ENCODE peak calls at places on chromosomes 6 and 20, in six cellular contexts. Q is tibial nerve, R is esophagus squamous epithelium, L is psoas muscle, W is ascending aorta, Y is heart left ventricle. F is an unnamed sample.

GRCh38 chr20:51059862-51060261 is 37.0 kb upstream of the KCNG1 start:
- DNase-seq in Q (no peak), L (no peak), Y (no peak), W (no peak), R (no peak), F (no peak)

GRCh38 chr6:121682666-121683065 is 247.2 kb downstream of the GJA1 start:
- DNase-seq in L (no peak), Y (no peak), W (no peak), R (no peak), Q (no peak), F (no peak)

GRCh38 chr6:138973481-138974140 is 14.4 kb downstream of the REPS1 start:
- DNase-seq in R (no peak), Q (no peak), W (no peak), L (no peak), Y (no peak), F (no peak)

GRCh38 chr6:38603966-38604365 is 35.8 kb downstream of the BTBD9 start:
- DNase-seq in Y (no peak), W (no peak), L (no peak), R (no peak), Q (no peak), F (no peak)

GRCh38 chr6:139853302-139853992 is 479.0 kb upstream of the CITED2 start:
- DNase-seq in Q (no peak), L (no peak), R (no peak), W (no peak), Y (no peak), F (no peak)

GRCh38 chr20:43536817-43537440 is 21.9 kb upstream of the SGK2 start:
- DNase-seq in W (no peak), Y (no peak), Q (no peak), R (no peak), L (no peak), F (no peak)

GRCh38 chr6:50077385-50077784 is 27.7 kb upstream of the DEFB112 start:
- DNase-seq in W (no peak), Q (no peak), R (no peak), L (no peak), Y (no peak), F (no peak)

GRCh38 chr6:7544597-7544996 is 3.1 kb downstream of the DSP start:
- DNase-seq in W (no peak), R (no peak), Q (no peak), Y (no peak), L (no peak), F (no peak)

GRCh38 chr6:161486326-161486725 is 212.5 kb upstream of the AGPAT4 start:
- DNase-seq in R (no peak), L (peak), Y (peak), Q (no peak), W (no peak), F (peak)

DNA sequence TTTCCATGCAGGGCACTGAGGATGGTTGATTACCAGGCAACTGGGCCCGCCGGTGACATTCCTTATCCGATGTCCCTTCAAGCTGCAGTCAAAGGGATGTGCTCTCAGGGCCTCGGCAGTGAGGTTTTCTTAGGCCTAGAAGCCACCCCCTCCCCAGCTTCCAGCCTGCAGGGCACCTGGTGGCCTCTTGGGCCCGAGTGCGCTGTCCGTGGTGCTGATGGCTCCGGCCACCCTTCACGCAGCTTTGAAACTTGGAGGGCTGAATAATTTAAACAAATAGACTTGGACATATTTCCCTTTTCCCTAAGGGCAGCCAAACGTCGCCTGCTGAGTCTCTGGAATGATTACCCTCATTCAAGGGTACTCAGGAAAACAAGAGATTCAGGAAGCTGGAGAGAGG is 8.9 kb upstream of the MLN start:
- DNase-seq in W (no peak), R (no peak), Y (peak), L (no peak), Q (no peak), F (peak)
- TF ChIP-seq CTCF in W (no peak), R (peak), Y (peak), L (peak), Q (no peak), F (no peak)

DNA sequence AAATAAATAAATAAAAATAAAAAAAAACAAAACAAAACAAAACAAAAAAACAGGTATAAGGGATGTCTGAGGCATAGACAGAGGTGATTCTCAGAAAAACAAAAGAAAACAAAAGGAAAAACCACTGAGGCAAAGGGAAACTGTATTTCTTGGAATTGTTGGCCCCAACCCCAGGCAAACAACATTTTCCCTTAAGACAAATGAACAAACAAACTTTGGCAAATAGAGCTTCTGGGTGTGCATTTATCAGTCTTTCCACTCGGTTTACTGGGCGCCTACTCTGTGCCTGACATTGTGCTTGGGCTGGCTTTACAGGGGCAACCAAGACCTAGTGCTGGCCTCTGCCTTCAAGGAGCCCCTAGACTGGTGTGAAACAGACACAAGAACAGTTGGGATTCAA is 33.7 kb upstream of the IER3 start:
- DNase-seq in W (no peak), R (no peak), L (no peak), Y (no peak), Q (no peak), F (no peak)
- H3K27ac ChIP-seq in W (peak), R (no peak), L (no peak), Y (peak), Q (peak), F (peak)

DNA sequence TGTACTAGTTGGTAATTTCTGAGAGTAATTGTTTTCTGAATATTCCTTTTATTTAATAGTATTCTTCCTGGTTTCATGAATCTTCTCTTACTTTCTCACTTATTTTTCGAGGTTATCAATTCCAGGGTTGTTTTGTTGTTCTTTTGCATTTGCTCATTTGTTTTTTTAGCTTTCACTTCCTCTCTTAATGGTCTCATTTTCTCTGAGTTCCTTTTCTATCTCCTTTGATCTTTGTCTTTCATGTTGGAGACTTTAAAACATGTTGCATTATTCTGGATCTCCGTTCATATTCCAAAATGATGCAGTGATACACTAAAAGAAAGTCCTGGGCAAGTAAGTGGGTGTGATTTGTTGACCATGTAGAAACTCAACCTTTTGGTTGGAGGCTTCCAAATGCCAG is 345.3 kb upstream of the SLC35B3 start:
- DNase-seq in L (no peak), Q (no peak), W (no peak), R (no peak), Y (no peak), F (no peak)
- TF ChIP-seq CTCF in L (no peak), Q (no peak), W (no peak), R (no peak), Y (no peak), F (no peak)

GRCh38 chr6:27829453-27830211 is 82.6 kb downstream of the OR2B2 start:
- DNase-seq in L (no peak), W (no peak), Q (no peak), Y (no peak), R (no peak), F (no peak)
- H3K27ac ChIP-seq in L (no peak), W (no peak), Q (peak), Y (no peak), R (peak), F (peak)

DNA sequence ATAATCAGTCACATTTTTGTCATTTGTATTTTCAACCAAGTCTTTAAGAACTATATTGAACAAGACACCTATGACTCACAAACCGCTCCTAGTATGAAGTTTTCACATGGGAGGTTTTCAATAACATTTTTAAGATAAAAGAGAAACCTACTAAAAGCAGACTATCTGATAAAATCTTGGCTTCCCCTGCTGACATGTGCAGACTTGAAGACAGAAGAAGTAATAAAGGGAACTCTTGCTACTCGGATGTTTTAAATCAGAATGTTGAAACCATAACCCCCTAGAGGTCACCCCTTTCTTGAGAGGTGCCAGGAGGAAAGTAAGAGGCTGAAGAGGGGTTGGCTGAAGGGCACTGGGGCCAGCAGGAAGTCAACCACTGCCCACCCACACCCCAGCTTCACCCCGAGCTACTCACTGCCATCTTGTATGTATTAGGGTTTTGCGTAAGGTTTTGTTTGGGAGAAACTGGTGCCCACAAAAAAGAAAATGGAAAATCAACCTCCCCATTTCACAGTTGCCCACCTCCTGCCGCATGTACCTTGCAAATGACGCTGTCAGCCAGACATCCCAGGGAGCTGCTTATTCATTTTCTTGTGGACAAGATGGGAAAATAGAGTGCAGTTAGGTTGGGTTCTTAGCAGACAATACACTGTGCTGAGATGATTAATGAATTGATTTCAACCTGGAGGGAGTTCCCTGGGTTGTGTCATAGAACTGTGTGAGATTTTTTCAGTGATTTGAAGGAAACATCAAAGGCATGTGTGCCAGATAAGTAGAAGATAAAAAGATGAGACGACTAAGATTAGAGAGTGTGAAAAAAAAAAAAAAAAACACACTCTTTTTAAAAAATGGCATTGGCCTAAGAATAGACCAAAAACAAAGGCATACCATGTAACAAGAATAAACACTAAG is 83.2 kb upstream of the TAB2 start:
- DNase-seq in R (no peak), L (no peak), Q (no peak), W (no peak), Y (no peak), F (peak)
- TF ChIP-seq CTCF in R (no peak), L (no peak), Q (no peak), W (no peak), Y (no peak), F (no peak)

DNA sequence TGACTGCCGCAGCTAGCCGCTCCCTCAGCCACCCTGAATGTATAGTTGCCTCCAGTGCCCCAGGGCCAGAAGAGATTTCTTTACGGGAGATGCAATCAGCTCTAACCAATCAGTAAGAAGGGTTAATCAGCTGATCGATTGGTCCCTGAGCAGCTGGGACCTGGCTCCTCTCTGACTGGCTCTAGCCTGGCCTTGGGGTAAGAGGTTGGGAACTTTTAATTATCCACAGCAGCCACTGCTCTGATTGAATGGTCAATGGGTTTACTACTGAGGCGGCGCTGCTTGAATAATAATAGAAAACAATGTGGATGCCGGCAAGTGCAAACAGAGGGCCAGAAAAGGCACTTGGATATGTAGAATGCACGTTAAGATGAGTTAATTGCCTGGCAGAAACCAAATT is 99.8 kb downstream of the TFAP2A start:
- DNase-seq in Q (no peak), W (no peak), R (no peak), L (no peak), Y (no peak), F (no peak)
- H3K27ac ChIP-seq in Q (peak), W (no peak), R (peak), L (no peak), Y (no peak), F (no peak)

GRCh38 chr6:3669916-3670315 is 81.6 kb downstream of the PXDC1 start:
- DNase-seq in Q (no peak), R (no peak), W (no peak), Y (no peak), L (no peak), F (no peak)

GRCh38 chr6:3665608-3666007 is 85.9 kb downstream of the PXDC1 start:
- DNase-seq in L (no peak), R (no peak), W (no peak), Y (no peak), Q (no peak), F (no peak)

GRCh38 chr6:3671382-3671781 is 80.1 kb downstream of the PXDC1 start:
- DNase-seq in Y (no peak), Q (no peak), W (no peak), L (no peak), R (no peak), F (no peak)
- TF ChIP-seq CTCF in Y (no peak), Q (no peak), W (no peak), L (no peak), R (no peak), F (no peak)

GRCh38 chr6:82015526-82015925 is 232.0 kb downstream of the IBTK start:
- DNase-seq in W (no peak), R (no peak), Y (no peak), Q (no peak), L (no peak), F (no peak)

GRCh38 chr6:82013561-82014275 is 233.8 kb downstream of the IBTK start:
- DNase-seq in W (peak), R (no peak), Y (peak), Q (peak), L (no peak), F (peak)

GRCh38 chr6:82017773-82018172 is 229.8 kb downstream of the IBTK start:
- DNase-seq in Q (no peak), R (no peak), W (no peak), L (no peak), Y (no peak), F (no peak)

GRCh38 chr6:82017316-82017715 is 230.2 kb downstream of the IBTK start:
- DNase-seq in W (peak), L (peak), Y (no peak), R (no peak), Q (peak), F (peak)

GRCh38 chr6:82015043-82015442 is 232.5 kb downstream of the IBTK start:
- DNase-seq in R (no peak), L (no peak), W (no peak), Q (no peak), Y (no peak), F (no peak)
- H3K27ac ChIP-seq in R (peak), L (peak), W (peak), Q (peak), Y (peak), F (no peak)